ENCODE peak calls at places on chromosomes 5 and 9, in six cellular contexts. D is activated B cell treated with CpG ODN at 0.5 μM for 24 hours, P is heart left ventricle, C is AG09309, F is tibial artery, Z is HFFc6. Y is an unnamed sample.
A peak's percentile ranks its signal among the peaks of the same experiment; 100 is the strongest.

GRCh38 chr5:147406636-147407035 is 103.2 kb downstream of the DPYSL3 start:
- DNase-seq in P (no peak), F (no peak), D (no peak), C (no peak), Z (no peak), Y (no peak)

GRCh38 chr5:134582281-134582680 is 50.3 kb downstream of the SAR1B start:
- DNase-seq in F (no peak), D (no peak), Z (no peak), P (peak; percentile 12), C (no peak), Y (no peak)

GRCh38 chr9:98867434-98868168 is 60.1 kb downstream of the GALNT12 start:
- DNase-seq in Z (peak; percentile 52), P (peak; percentile 93), D (no peak), F (peak; percentile 92), C (peak; percentile 90), Y (no peak)

GRCh38 chr5:80963966-80964481 is 3.9 kb downstream of the RASGRF2 start:
- DNase-seq in C (no peak), Z (peak; percentile 46), P (no peak), F (no peak), D (no peak), Y (no peak)

GRCh38 chr5:97840643-97841042 is 657.6 kb upstream of the RIOK2 start:
- DNase-seq in F (no peak), C (no peak), D (no peak), Z (no peak), P (no peak), Y (no peak)

GRCh38 chr5:147176422-147176821 is 58.4 kb upstream of the STK32A start:
- DNase-seq in P (no peak), D (no peak), Z (no peak), C (no peak), F (no peak), Y (no peak)

GRCh38 chr5:107817436-107817835 is 146.7 kb upstream of the EFNA5 start:
- DNase-seq in Z (no peak), P (no peak), C (no peak), D (no peak), F (no peak), Y (no peak)

GRCh38 chr9:76359365-76359764 is 34.9 kb downstream of the RFK start:
- DNase-seq in F (no peak), C (no peak), D (no peak), Z (no peak), P (no peak), Y (no peak)

GRCh38 chr5:42656661-42657035 is 100.0 kb upstream of the CCDC152 start:
- DNase-seq in F (no peak), P (no peak), Z (no peak), D (no peak), C (no peak), Y (no peak)

GRCh38 chr9:89493671-89494070 is 4.2 kb downstream of the SEMA4D start:
- DNase-seq in P (no peak), F (no peak), D (no peak), C (no peak), Z (no peak), Y (no peak)

GRCh38 chr5:138649775-138650174 is 74.6 kb upstream of the HSPA9 start:
- DNase-seq in C (no peak), D (no peak), Z (no peak), F (no peak), P (no peak), Y (no peak)

GRCh38 chr5:160923927-160924705 is 72.1 kb upstream of the ATP10B start:
- DNase-seq in Z (no peak), C (no peak), P (no peak), D (no peak), F (no peak), Y (no peak)

GRCh38 chr5:142749321-142749720 is 20.9 kb upstream of the ARHGAP26 start:
- DNase-seq in D (no peak), F (no peak), P (no peak), Z (peak; percentile 46), C (peak; percentile 28), Y (no peak)

GRCh38 chr9:129336130-129336528 is 158.1 kb upstream of the IER5L start:
- DNase-seq in D (no peak), Z (no peak), F (no peak), C (peak; percentile 82), P (no peak), Y (no peak)

GRCh38 chr9:137173795-137174664 is 2.2 kb upstream of the TMEM210 start:
- DNase-seq in P (no peak), C (no peak), Z (no peak), F (no peak), D (no peak), Y (no peak)

GRCh38 chr9:117957267-117957666 is 253.1 kb downstream of the TLR4 start:
- DNase-seq in F (no peak), P (no peak), D (no peak), Z (no peak), C (no peak), Y (no peak)

GRCh38 chr5:155833282-155833681 is 493.7 kb upstream of the SGCD start:
- DNase-seq in Z (no peak), D (no peak), F (no peak), C (no peak), P (no peak), Y (no peak)

GRCh38 chr5:79235222-79235577 is 731 bp upstream of the JMY start:
- DNase-seq in P (no peak), F (no peak), C (no peak), D (no peak), Z (no peak), Y (no peak)

DNA sequence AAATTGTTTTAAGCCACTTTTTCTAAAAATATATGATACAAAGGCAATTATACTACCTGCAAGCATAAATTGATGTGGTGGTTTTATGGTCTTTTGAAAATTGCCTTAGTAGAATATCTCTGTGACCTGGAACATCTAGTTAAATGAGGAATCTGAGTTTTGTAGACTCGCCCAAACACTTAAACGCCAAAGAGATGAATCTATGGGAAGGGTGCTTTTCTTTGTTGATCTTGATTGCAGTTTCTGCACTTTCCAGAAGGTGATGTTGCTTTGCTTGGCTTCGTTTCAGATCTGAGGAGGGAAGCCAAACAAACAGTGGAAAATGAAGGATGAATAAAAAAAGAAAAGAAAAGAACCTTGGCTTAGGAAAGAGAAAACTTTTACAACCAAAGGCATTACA is 1021.3 kb downstream of the NR2F1-AS1 start:
- DNase-seq in C (no peak), Z (peak; percentile 19), D (no peak), F (no peak), P (no peak), Y (no peak)
- TF ChIP-seq CTCF in C (peak; percentile 19), Z (peak; percentile 30), D (no peak), F (no peak), P (no peak), Y (no peak)

GRCh38 chr5:72137826-72138409 is 30.6 kb downstream of the MAP1B start:
- DNase-seq in Z (no peak), F (no peak), P (no peak), D (no peak), C (no peak), Y (no peak)
- TF ChIP-seq CTCF in Z (peak; percentile 83), F (peak; percentile 33), P (peak; percentile 64), D (no peak), C (peak; percentile 36), Y (peak; percentile 80)

DNA sequence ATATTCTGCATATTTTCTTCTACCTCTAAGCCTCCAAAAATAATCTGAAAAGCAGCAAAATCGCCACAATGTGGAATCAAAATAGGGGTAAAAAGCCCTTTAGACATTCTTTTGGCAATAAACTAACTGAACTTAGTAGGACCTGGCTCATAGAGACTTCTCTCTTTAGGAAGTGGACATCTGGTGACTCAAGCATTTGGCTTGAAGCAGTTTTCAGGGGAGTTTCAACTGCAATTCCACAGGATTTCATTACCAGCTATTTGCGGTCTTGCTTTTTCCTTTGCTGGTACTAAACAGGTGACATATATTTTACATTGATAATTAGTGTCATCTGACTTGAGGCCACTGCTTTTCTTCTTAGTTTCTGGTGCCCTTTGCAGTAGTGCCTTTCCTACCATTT is 173.2 kb upstream of the FBN2 start:
- DNase-seq in F (no peak), Z (peak; percentile 4), D (no peak), P (no peak), C (no peak), Y (no peak)
- TF ChIP-seq CTCF in F (no peak), Z (no peak), D (no peak), P (no peak), C (no peak), Y (no peak)

GRCh38 chr9:3479516-3480352 is 46.1 kb downstream of the RFX3 start:
- DNase-seq in D (no peak), C (no peak), P (no peak), F (no peak), Z (no peak), Y (no peak)
- TF ChIP-seq CTCF in D (no peak), C (no peak), P (no peak), F (no peak), Z (no peak), Y (no peak)

GRCh38 chr9:28073278-28073677 is 500.0 kb upstream of the C9orf72 start:
- DNase-seq in D (no peak), P (no peak), Z (no peak), C (peak; percentile 23), F (no peak), Y (no peak)
- TF ChIP-seq CTCF in D (no peak), P (peak; percentile 53), Z (peak; percentile 48), C (peak; percentile 42), F (no peak), Y (no peak)

DNA sequence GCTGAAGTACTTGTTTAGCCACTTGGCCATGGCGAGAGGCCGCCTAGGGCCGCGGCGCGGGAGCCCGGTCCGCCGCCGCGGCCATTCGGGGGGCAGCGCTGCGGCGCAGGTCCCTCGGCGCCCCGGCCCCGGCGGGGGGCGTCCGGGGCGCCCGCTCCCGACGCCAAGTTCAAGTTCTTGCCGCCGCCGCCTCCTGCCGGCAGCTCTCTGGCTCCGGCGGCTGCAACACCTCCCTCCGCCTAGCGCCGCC is 486 bp downstream of the SHB start:
- DNase-seq in P (peak; percentile 64), C (no peak), Z (no peak), D (no peak), F (peak; percentile 77), Y (peak; percentile 26)
- TF ChIP-seq CTCF in P (peak; percentile 38), C (peak; percentile 48), Z (no peak), D (no peak), F (no peak), Y (no peak)

Y was measured in natural killer cell.